ENCODE peak calls at places on chromosomes 7 and 10, in seven cellular contexts. I is Daoy, C is smooth muscle cell of the brain vasculature, H is B cell, F is T1000, X is skeletal muscle cell, N is activated T-cell treated with anti-CD3 and anti-CD28 coated beads for 1 hour. Q is an unnamed sample.

GRCh38 chr7:121562274-121562673 is 166.2 kb upstream of the FAM3C start:
- DNase-seq in F (no peak), H (no peak), I (no peak), N (no peak), X (no peak), C (no peak), Q (no peak)

GRCh38 chr10:87547734-87548311 is 43.1 kb downstream of the MINPP1 start:
- DNase-seq in C (no peak), H (no peak), X (peak; percentile 31), F (no peak), N (no peak), I (peak; percentile 1), Q (peak; percentile 58)

GRCh38 chr10:100186253-100186780 is 488 bp upstream of the ERLIN1 start:
- DNase-seq in C (peak; percentile 13), N (no peak), F (no peak), X (peak; percentile 27), H (no peak), I (peak; percentile 46), Q (peak; percentile 38)

GRCh38 chr10:122227754-122228153 is 43.3 kb upstream of the BTBD16 start:
- DNase-seq in N (no peak), I (no peak), F (no peak), H (no peak), X (no peak), C (no peak), Q (no peak)

GRCh38 chr10:129031233-129032150 is 435.5 kb upstream of the MGMT start:
- DNase-seq in I (peak; percentile 79), C (peak; percentile 17), F (peak; percentile 32), X (no peak), H (peak; percentile 38), N (peak; percentile 54), Q (peak; percentile 10)

GRCh38 chr10:29691564-29692064 is 56.8 kb upstream of the SVIL start:
- DNase-seq in H (no peak), C (no peak), F (peak; percentile 34), X (peak; percentile 12), N (no peak), I (peak; percentile 76), Q (peak; percentile 70)

GRCh38 chr10:29980084-29980483 is 79.3 kb downstream of the JCAD start:
- DNase-seq in X (no peak), N (no peak), C (no peak), H (no peak), F (no peak), I (peak; percentile 73), Q (peak; percentile 73)

GRCh38 chr7:8042796-8043535 is 74.4 kb downstream of the GLCCI1 start:
- DNase-seq in I (no peak), C (no peak), X (no peak), N (no peak), F (no peak), H (no peak), Q (no peak)

GRCh38 chr10:52256832-52257691 is 57.0 kb upstream of the DKK1 start:
- DNase-seq in X (peak; percentile 12), C (no peak), H (no peak), N (no peak), F (no peak), I (peak; percentile 30), Q (no peak)

GRCh38 chr7:44056681-44057080 is 8.7 kb downstream of the PGAM2 start:
- DNase-seq in C (no peak), F (no peak), I (no peak), X (no peak), N (no peak), H (no peak), Q (no peak)

GRCh38 chr10:78520737-78521430 is 487.2 kb downstream of the RPS24 start:
- DNase-seq in N (no peak), I (peak; percentile 63), F (no peak), X (no peak), H (no peak), C (no peak), Q (peak; percentile 41)

GRCh38 chr7:80054356-80054755 is 80.3 kb upstream of the GNAI1 start:
- DNase-seq in X (no peak), I (no peak), C (no peak), F (no peak), N (no peak), H (no peak), Q (no peak)

GRCh38 chr7:114793155-114793849 is 128.6 kb upstream of the MDFIC start:
- DNase-seq in H (no peak), C (no peak), X (no peak), F (no peak), I (no peak), N (no peak), Q (no peak)

GRCh38 chr10:22561909-22562308 is 152.5 kb downstream of the PIP4K2A start:
- DNase-seq in F (no peak), I (no peak), H (no peak), C (no peak), N (no peak), X (no peak), Q (no peak)

GRCh38 chr7:82343-83155 is 109.8 kb upstream of the FAM20C start:
- DNase-seq in X (no peak), C (no peak), N (no peak), F (no peak), H (no peak), I (no peak), Q (no peak)

GRCh38 chr7:55971045-55971444 is 6.7 kb downstream of the NIPSNAP2 start:
- DNase-seq in I (no peak), H (no peak), X (no peak), F (no peak), N (no peak), C (no peak), Q (no peak)

GRCh38 chr10:11197266-11197712 is 179.6 kb downstream of the CELF2 start:
- DNase-seq in H (peak; percentile 51), C (no peak), F (no peak), N (no peak), X (no peak), I (no peak), Q (peak; percentile 49)

GRCh38 chr7:40024048-40024447 is 74.0 kb downstream of the CDK13 start:
- DNase-seq in H (no peak), X (no peak), C (no peak), I (no peak), N (no peak), F (no peak), Q (no peak)

GRCh38 chr7:25906003-25906402 is 246.0 kb upstream of the NFE2L3 start:
- DNase-seq in N (no peak), I (no peak), C (no peak), F (no peak), H (no peak), X (no peak), Q (no peak)

GRCh38 chr7:47371733-47372368 is 210.1 kb downstream of the TNS3 start:
- DNase-seq in X (peak; percentile 38), H (no peak), N (no peak), F (no peak), I (peak; percentile 97), C (peak; percentile 33), Q (peak; percentile 59)

GRCh38 chr7:144024213-144024612 is 24.1 kb downstream of the OR6B1 start:
- DNase-seq in N (no peak), F (no peak), I (no peak), X (no peak), H (peak; percentile 2), C (no peak), Q (no peak)

GRCh38 chr7:114081606-114082425 is 163.0 kb upstream of the PPP1R3A start:
- DNase-seq in H (peak; percentile 45), N (no peak), C (no peak), X (peak; percentile 41), F (no peak), I (peak; percentile 69), Q (peak; percentile 38)

GRCh38 chr10:32298066-32298812 is 48.7 kb downstream of the EPC1 start:
- DNase-seq in F (no peak), H (no peak), X (peak; percentile 31), I (no peak), C (peak; percentile 4), N (no peak), Q (peak; percentile 62)

GRCh38 chr7:41879113-41879385 is 176.2 kb upstream of the INHBA start:
- DNase-seq in I (peak; percentile 69), H (no peak), X (no peak), N (no peak), F (no peak), C (no peak), Q (peak; percentile 81)

GRCh38 chr10:7756360-7756992 is 31.3 kb downstream of the KIN start:
- DNase-seq in C (no peak), N (no peak), I (peak; percentile 6), X (no peak), F (no peak), H (no peak), Q (peak; percentile 41)

GRCh38 chr10:91077549-91078017 is 142.9 kb upstream of the PCGF5 start:
- DNase-seq in I (peak; percentile 45), H (no peak), X (peak; percentile 14), F (no peak), C (no peak), N (no peak), Q (peak; percentile 59)

GRCh38 chr10:89283988-89284475 is 17.8 kb upstream of the IFIT2 start:
- DNase-seq in F (no peak), C (no peak), H (no peak), X (peak; percentile 71), I (peak; percentile 50), N (no peak), Q (peak; percentile 76)

GRCh38 chr7:66281678-66282593 is 76.8 kb downstream of the TPST1 start:
- DNase-seq in X (peak; percentile 94), N (no peak), C (peak; percentile 58), I (peak; percentile 98), F (peak; percentile 50), H (no peak), Q (peak; percentile 99)

GRCh38 chr7:150941351-150941982 is 36.7 kb downstream of the KCNH2 start:
- DNase-seq in F (no peak), C (no peak), I (no peak), H (no peak), N (no peak), X (no peak), Q (no peak)

GRCh38 chr7:30135271-30135550 is 425 bp downstream of the MTURN start:
- DNase-seq in C (no peak), H (no peak), N (no peak), X (no peak), F (no peak), I (no peak), Q (no peak)

GRCh38 chr7:46054290-46054689 is 133.2 kb upstream of the IGFBP3 start:
- DNase-seq in C (no peak), I (peak; percentile 40), N (no peak), H (no peak), F (no peak), X (no peak), Q (peak; percentile 58)

GRCh38 chr10:12061124-12061523 is 7.6 kb upstream of the DHTKD1 start:
- DNase-seq in I (no peak), F (no peak), C (no peak), N (no peak), X (no peak), H (no peak), Q (no peak)

GRCh38 chr10:70312972-70313371 is 29.2 kb upstream of the NPFFR1 start:
- DNase-seq in N (no peak), C (no peak), I (no peak), F (no peak), X (no peak), H (no peak), Q (no peak)

GRCh38 chr7:74429153-74429747 is 24.5 kb upstream of the GTF2IRD1 start:
- DNase-seq in F (no peak), X (peak; percentile 67), I (peak; percentile 88), N (no peak), C (no peak), H (no peak), Q (peak; percentile 28)

GRCh38 chr10:96719850-96720421 is 378 bp downstream of the PIK3AP1 start:
- DNase-seq in N (peak; percentile 40), C (no peak), I (peak; percentile 57), X (no peak), F (no peak), H (peak; percentile 88), Q (no peak)